ENCODE peak calls at places on chromosomes 2 and 18, in four cellular contexts. L, O, P and N are unnamed samples.

GRCh38 chr2:68255736-68256450 is 3.6 kb upstream of the PPP3R1 start:
- DNase-seq in L (no peak), P (no peak), O (no peak), N (no peak)

GRCh38 chr2:73290049-73290839 is 3.1 kb downstream of the EGR4 start:
- DNase-seq in O (no peak), P (no peak), L (no peak), N (peak; percentile 41)

GRCh38 chr2:170587937-170588336 is 127.2 kb upstream of the SP5 start:
- DNase-seq in P (no peak), O (no peak), L (no peak), N (no peak)

GRCh38 chr2:109468893-109469292 is 144.9 kb downstream of the SEPTIN10 start:
- DNase-seq in P (no peak), O (peak; percentile 42), L (peak; percentile 38), N (peak; percentile 22)

GRCh38 chr2:120778244-120778643 is 42.6 kb downstream of the GLI2 start:
- DNase-seq in L (no peak), O (no peak), P (no peak), N (no peak)

GRCh38 chr2:119387381-119388129 is 20.8 kb downstream of the DBI start:
- DNase-seq in P (peak; percentile 31), O (peak; percentile 97), L (peak; percentile 90), N (no peak)

GRCh38 chr2:195419033-195419432 is 238.0 kb upstream of the SLC39A10 start:
- DNase-seq in L (no peak), P (no peak), O (no peak), N (no peak)

GRCh38 chr18:47485221-47485797 is 233.8 kb upstream of the SKOR2 start:
- DNase-seq in O (no peak), L (no peak), P (no peak), N (no peak)

GRCh38 chr2:239983004-239983778 is 42.0 kb downstream of the NDUFA10 start:
- DNase-seq in O (no peak), L (no peak), P (no peak), N (no peak)

GRCh38 chr18:75854174-75854573 is 426.7 kb upstream of the SMIM21 start:
- DNase-seq in O (no peak), P (no peak), L (no peak), N (no peak)

GRCh38 chr2:40243581-40243980 is 208.3 kb downstream of the SLC8A1 start:
- DNase-seq in L (no peak), P (no peak), O (no peak), N (no peak)

GRCh38 chr2:234051374-234052070 is 1.0 kb downstream of the SPP2 start:
- DNase-seq in P (no peak), O (no peak), L (no peak), N (no peak)

GRCh38 chr2:239154971-239155805 is 245.6 kb downstream of the HDAC4 start:
- DNase-seq in P (no peak), L (peak; percentile 20), O (no peak), N (no peak)

GRCh38 chr2:65382776-65383357 is 49.5 kb downstream of the SPRED2 start:
- DNase-seq in L (peak; percentile 87), P (peak; percentile 64), O (peak; percentile 96), N (peak; percentile 87)

GRCh38 chr2:168874368-168875005 is 15.7 kb downstream of the SPC25 start:
- DNase-seq in O (no peak), P (no peak), L (no peak), N (peak; percentile 72)

GRCh38 chr2:236246711-236247246 is 17.4 kb downstream of the ASB18 start:
- DNase-seq in O (no peak), L (no peak), P (no peak), N (no peak)

DNA sequence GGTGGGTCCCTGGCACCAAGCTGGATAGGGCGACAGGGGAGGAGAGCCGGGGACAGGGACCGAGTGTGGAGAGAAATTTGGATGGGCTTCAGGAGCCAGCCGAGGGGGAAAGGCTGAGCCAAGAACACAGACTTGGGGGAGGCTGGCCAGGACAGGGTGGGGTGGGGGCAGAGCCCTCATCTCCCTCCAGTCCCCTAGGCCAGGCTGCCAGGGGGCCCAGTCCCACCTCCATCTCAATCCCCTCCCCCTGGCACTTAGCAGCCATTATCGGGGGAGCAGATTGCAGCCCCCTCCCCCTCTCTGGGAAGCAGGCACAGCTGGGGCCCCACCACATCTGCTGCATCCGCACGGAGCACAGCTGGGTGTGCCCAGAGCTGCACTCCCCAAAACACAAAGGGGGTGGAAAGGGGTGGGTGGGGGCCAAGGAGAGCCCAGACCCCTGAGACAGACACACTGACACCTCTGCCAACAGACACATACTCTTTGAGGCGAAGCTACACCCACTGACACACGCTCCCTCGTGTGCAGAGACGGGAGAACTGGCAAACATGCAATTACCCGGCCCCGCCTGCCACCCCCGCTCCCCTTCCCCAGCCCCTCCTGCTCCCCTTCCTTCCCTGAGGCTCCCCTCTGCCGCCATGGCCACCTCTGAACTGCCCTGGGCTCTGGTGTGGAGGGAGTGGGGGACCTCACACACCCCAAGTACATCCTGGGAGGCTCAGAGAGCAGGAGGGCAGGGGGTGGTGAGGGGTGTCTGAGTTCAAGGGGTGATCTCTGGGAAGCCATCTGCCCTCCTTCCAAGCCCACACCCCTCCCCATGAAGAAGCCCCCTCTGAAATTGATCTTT is 5.1 kb upstream of the ASIC4 start:
- DNase-seq in O (no peak), P (no peak), L (no peak), N (no peak)
- H3K4me3 ChIP-seq in O (no peak overlapping the region), P (no peak overlapping the region), L (peak overlapping the region; percentile 40), N (no peak overlapping the region)

GRCh38 chr2:241844066-241844728 is 14.5 kb downstream of the PDCD1 start:
- DNase-seq in O (peak; percentile 73), L (peak; percentile 77), P (peak; percentile 72), N (peak; percentile 59)
- TF ChIP-seq POLR2A in O (no peak), L (no peak), P (no peak), N (no peak)

GRCh38 chr2:191844706-191845105 is 2.2 kb downstream of the CAVIN2 start:
- DNase-seq in O (no peak), L (no peak), P (no peak), N (no peak)
- H3K27ac ChIP-seq in O (peak overlapping the region; percentile 86), L (peak overlapping the region; percentile 77), P (no peak overlapping the region), N (no peak overlapping the region)

GRCh38 chr18:54873884-54874255 is 45.6 kb downstream of the RAB27B start:
- DNase-seq in L (no peak), O (no peak), P (no peak), N (no peak)

GRCh38 chr18:54875063-54875462 is 46.8 kb downstream of the RAB27B start:
- DNase-seq in O (no peak), P (no peak), L (no peak), N (no peak)

GRCh38 chr18:54877076-54877475 is 48.8 kb downstream of the RAB27B start:
- DNase-seq in P (no peak), O (no peak), L (no peak), N (no peak)

GRCh38 chr18:54871231-54871630 is 43.0 kb downstream of the RAB27B start:
- DNase-seq in L (no peak), P (no peak), O (no peak), N (no peak)
- H3K4me3 ChIP-seq in L (no peak overlapping the region), P (no peak overlapping the region), O (no peak overlapping the region), N (no peak overlapping the region)